ENCODE peak calls at places on chromosomes 5 and 9, in five cellular contexts. G is ovary, M is lower leg skin, Z is transverse colon, O is sigmoid colon. U is an unnamed sample.

GRCh38 chr5:17918373-17919104 is 284.3 kb downstream of the TAF11L14 start:
- DNase-seq in G (no peak), O (no peak), Z (no peak), M (no peak), U (no peak)

GRCh38 chr9:127159949-127160610 is 37.6 kb upstream of the ANGPTL2 start:
- DNase-seq in O (peak), M (peak), Z (no peak), G (peak), U (peak)

GRCh38 chr9:77000330-77000729 is 19.1 kb upstream of the FOXB2 start:
- DNase-seq in M (no peak), G (no peak), Z (no peak), O (no peak), U (no peak)

GRCh38 chr9:134604834-134605233 is 36.8 kb upstream of the COL5A1 start:
- DNase-seq in Z (no peak), G (no peak), M (peak), O (no peak), U (peak)

GRCh38 chr5:109694451-109694891 is 4.7 kb downstream of the MAN2A1 start:
- DNase-seq in Z (no peak), G (no peak), M (no peak), O (no peak), U (no peak)

GRCh38 chr9:116546711-116547581 is 140.2 kb upstream of the TRIM32 start:
- DNase-seq in O (no peak), M (no peak), Z (no peak), G (no peak), U (no peak)

GRCh38 chr5:15501057-15501791 is 1.2 kb downstream of the FBXL7 start:
- DNase-seq in M (peak), O (peak), G (peak), Z (peak), U (peak)

GRCh38 chr5:103409013-103409670 is 150.6 kb downstream of the MACIR start:
- DNase-seq in M (no peak), O (no peak), Z (no peak), G (no peak), U (no peak)

GRCh38 chr5:82314964-82315728 is 37.0 kb upstream of the RPS23 start:
- DNase-seq in M (no peak), Z (no peak), O (no peak), G (no peak), U (no peak)

GRCh38 chr5:67156976-67157583 is 39.5 kb downstream of the CD180 start:
- DNase-seq in G (no peak), O (no peak), M (no peak), Z (peak), U (peak)

GRCh38 chr5:131466171-131466766 is 168.8 kb downstream of the RAPGEF6 start:
- DNase-seq in M (no peak), O (no peak), Z (no peak), G (no peak), U (no peak)

GRCh38 chr9:137634016-137634415 is 15.2 kb downstream of the EHMT1 start:
- DNase-seq in M (no peak), O (no peak), G (no peak), Z (no peak), U (no peak)

GRCh38 chr5:10036136-10036535 is 213.6 kb downstream of the ATPSCKMT start:
- DNase-seq in O (no peak), Z (no peak), G (no peak), M (no peak), U (no peak)

GRCh38 chr9:120324461-120324860 is 255.5 kb downstream of the CDK5RAP2 start:
- DNase-seq in Z (no peak), G (no peak), M (no peak), O (no peak), U (no peak)

GRCh38 chr5:14164764-14165163 is 21.6 kb downstream of the TRIO start:
- DNase-seq in G (no peak), O (no peak), Z (no peak), M (no peak), U (no peak)

GRCh38 chr9:123401879-123402513 is 46.0 kb downstream of the CRB2 start:
- DNase-seq in G (no peak), O (no peak), Z (peak), M (no peak), U (no peak)

GRCh38 chr5:98638111-98638510 is 135.4 kb upstream of the RGMB start:
- DNase-seq in O (no peak), Z (no peak), M (no peak), G (no peak), U (no peak)

GRCh38 chr9:4662989-4663792 is 1.1 kb downstream of the PLPP6 start:
- DNase-seq in M (peak), G (no peak), Z (no peak), O (no peak), U (no peak)

GRCh38 chr5:174273325-174273724 is 227.8 kb downstream of the NSG2 start:
- DNase-seq in O (no peak), Z (peak), G (no peak), M (no peak), U (no peak)

GRCh38 chr5:129021744-129022143 is 56.5 kb downstream of the SLC27A6 start:
- DNase-seq in G (no peak), Z (no peak), M (no peak), O (no peak), U (no peak)

GRCh38 chr9:135229701-135230385 is 142.4 kb downstream of the OLFM1 start:
- DNase-seq in O (peak), G (no peak), M (no peak), Z (no peak), U (no peak)

GRCh38 chr9:128098936-128099931 is 28.3 kb downstream of the PTGES2 start:
- DNase-seq in O (no peak), M (no peak), Z (peak), G (no peak), U (peak)

GRCh38 chr9:135156525-135157510 is 69.3 kb downstream of the OLFM1 start:
- DNase-seq in Z (peak), M (no peak), G (peak), O (no peak), U (no peak)

GRCh38 chr9:128577206-128577605 is 24.8 kb downstream of the SPTAN1 start:
- DNase-seq in M (no peak), Z (no peak), G (no peak), O (no peak), U (no peak)

GRCh38 chr5:154813736-154814135 is 36.7 kb downstream of the FAXDC2 start:
- DNase-seq in O (no peak), G (no peak), Z (no peak), M (no peak), U (peak)

GRCh38 chr5:171512397-171512796 is 93.0 kb downstream of the FGF18 start:
- DNase-seq in Z (no peak), M (no peak), G (no peak), O (no peak), U (no peak)

GRCh38 chr5:159821541-159821940 is 94.7 kb upstream of the ADRA1B start:
- DNase-seq in M (no peak), O (no peak), G (no peak), Z (no peak), U (no peak)

GRCh38 chr9:71145179-71145578 is 23.8 kb upstream of the TRPM3 start:
- DNase-seq in G (no peak), M (no peak), Z (no peak), O (no peak), U (no peak)

GRCh38 chr9:85483214-85483613 is 258.5 kb downstream of the AGTPBP1 start:
- DNase-seq in M (no peak), G (no peak), O (no peak), Z (no peak), U (no peak)

GRCh38 chr9:112000743-112001142 is 104.1 kb downstream of the UGCG start:
- DNase-seq in G (no peak), Z (no peak), O (no peak), M (no peak), U (no peak)

GRCh38 chr9:134055981-134056461 is 11.8 kb downstream of the BRD3 start:
- DNase-seq in Z (peak), M (peak), G (peak), O (peak), U (peak)

GRCh38 chr5:39178171-39178570 is 41.2 kb downstream of the FYB1 start:
- DNase-seq in M (no peak), G (no peak), O (no peak), Z (no peak), U (no peak)

DNA sequence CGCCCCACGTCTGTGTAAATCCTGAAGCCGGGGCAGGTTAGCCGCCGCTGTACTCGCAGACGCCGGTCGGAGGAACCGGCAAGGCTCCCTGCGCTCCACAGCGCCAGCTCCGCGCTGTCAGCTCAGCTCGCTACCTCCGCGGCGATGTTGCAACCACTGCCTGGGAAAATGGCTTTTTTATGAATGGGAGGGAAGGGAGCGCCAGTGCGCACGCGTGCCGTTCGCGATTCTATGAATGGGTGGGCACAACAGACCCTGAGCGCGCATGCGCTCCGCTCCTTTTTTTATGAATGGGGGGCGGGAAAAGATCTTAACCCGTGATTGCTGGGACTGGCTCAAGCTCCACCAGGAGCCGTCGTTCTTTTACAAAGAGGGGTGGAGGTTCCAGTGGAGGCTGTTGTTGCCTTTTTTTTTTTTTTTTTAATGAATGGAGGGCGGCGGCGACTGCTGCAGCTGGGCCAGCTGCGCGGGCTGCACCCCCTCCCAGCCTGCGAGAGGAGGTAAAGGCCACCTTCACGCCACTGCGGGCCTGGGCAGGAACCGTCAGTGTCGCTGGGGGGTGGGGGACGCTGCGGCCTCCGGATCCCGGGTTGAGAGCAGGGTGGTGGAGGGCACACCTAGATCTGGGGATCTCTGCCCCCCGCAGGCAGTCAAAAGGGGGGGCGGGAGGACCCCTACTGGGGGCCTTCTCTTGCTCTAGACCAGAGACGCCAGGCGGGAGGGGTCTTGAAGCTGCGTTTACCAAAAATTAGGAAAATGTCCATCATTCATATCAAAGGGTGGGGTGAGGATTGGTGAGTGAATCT is at the start of gene SPRY4:
- DNase-seq in M (peak), O (peak), G (peak), Z (peak), U (peak)
- TF ChIP-seq POLR2A in M (no peak), O (no peak), G (peak), Z (peak), U (peak)

DNA sequence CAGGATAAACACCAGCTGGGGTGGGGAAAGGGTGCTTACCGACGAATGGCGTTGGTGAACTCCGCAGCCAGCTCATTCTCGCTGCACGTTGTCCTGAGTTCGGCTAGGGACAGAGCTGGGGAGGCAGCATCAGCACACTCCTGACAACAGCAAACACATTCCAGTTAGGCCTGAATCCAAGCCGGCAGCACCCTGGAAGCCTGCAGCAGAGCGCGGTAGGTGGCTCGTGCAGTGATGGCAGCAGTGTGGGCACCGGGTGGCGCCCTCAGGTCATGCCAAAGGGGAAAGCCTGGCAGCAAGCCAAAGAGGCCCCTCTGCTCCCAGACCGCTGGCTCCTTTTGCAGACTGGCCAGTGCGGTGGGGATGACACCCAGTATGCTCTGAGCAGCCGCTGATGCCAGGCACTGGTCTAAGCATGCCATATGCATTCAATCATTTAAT is 66.9 kb downstream of the DCP2 start:
- DNase-seq in O (no peak), Z (no peak), G (peak), M (peak), U (no peak)
- TF ChIP-seq CTCF in O (no peak), Z (no peak), G (no peak), M (no peak), U (no peak)

GRCh38 chr5:181184845-181185216 is 20.2 kb downstream of the TRIM7 start:
- DNase-seq in O (no peak), Z (no peak), G (no peak), M (no peak), U (no peak)
- H3K4me3 ChIP-seq in O (peak), Z (peak), G (no peak), M (no peak), U (no peak)

GRCh38 chr9:33125441-33125840 is 41.7 kb downstream of the B4GALT1 start:
- DNase-seq in M (no peak), Z (no peak), G (no peak), O (peak), U (no peak)

GRCh38 chr9:33127881-33128280 is 39.3 kb downstream of the B4GALT1 start:
- DNase-seq in Z (no peak), M (no peak), O (peak), G (no peak), U (no peak)

GRCh38 chr9:33124046-33124445 is 43.1 kb downstream of the B4GALT1 start:
- DNase-seq in M (no peak), G (no peak), Z (no peak), O (no peak), U (no peak)

GRCh38 chr9:33124716-33125378 is 42.3 kb downstream of the B4GALT1 start:
- DNase-seq in M (no peak), G (no peak), Z (no peak), O (no peak), U (peak)

DNA sequence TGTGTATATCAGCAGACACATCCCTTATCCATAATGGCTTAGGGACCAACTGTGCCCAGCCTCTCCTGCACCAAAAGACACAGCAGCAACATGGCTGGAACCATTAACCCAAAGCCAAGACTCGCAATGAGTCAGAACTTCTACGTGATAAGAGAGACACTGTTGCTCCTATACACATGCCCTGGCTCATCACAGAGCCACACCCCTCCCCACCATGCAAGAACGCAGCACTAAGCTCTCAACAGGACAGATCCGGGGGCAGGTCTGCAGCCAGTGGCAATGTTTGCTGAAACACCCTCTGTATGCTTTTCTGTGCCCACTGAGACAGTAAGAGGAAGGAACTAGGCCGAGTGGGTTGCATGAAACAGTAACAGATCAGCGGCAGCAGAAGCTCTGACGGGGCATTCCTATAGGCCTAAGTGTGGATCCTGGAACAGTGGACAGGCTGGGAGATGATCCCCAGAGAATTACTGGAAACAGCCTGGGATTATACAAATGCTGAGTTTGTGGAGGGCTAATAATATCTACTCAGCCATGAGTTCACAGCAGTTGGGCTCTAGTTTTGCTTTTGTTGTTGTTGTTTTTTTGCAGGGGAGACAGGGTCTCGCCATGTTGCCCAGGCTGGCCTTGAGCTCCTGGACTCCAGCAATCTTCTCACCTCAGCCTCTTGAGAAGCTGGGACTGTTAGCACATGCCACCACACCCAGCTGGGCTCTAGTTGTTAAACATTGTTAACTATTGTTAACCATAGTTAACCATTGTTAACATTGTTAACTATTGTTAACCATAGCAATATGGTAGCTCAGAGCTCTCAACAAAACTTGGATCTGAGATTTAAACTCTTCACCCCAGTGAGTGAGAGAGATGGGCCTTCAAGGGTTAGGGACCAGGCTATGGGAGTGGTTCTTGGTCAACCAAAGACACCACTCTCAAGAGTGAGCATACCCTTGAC is 41.0 kb downstream of the B4GALT1 start:
- DNase-seq in O (peak), Z (no peak), G (no peak), M (no peak), U (peak)
- TF ChIP-seq POLR2A in O (no peak), Z (no peak), G (no peak), M (no peak), U (no peak)

DNA sequence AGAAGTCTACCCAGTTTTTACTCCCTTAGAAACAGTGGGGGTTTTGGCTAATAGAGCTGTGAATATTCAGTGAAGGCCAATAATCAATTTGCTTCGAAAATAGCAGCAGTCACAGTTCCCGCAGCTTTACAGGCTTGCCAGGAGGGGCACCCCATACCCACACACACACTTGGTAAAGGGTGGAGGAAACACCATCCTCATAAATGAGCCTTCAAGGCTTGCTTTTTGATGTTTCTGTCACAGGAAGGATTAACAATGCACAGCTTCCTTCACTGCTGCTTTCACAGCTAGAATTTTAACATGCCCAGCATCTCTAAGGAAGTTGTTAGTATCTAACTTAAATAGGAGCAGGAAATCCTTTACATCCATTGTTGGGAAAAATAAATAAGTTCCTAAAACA is 1247.5 kb upstream of the C9orf72 start:
- DNase-seq in M (no peak), Z (no peak), O (no peak), G (no peak), U (no peak)
- TF ChIP-seq CTCF in M (no peak), Z (no peak), O (no peak), G (no peak), U (no peak)

GRCh38 chr5:58460727-58461286 is 921 bp upstream of the PLK2 start:
- DNase-seq in M (peak), Z (peak), G (peak), O (peak), U (peak)
- H3K4me3 ChIP-seq in M (peak), Z (peak), G (peak), O (peak), U (peak)